ENCODE peak calls at places on chromosomes 3 and 15, in ten cellular contexts. P is lower lobe of right lung; J is suprapubic skin; Z is CD4-positive, CD25-positive, alpha-beta regulatory T cell; O is heart right ventricle; N is hepatocyte; L is thoracic aorta; G is pancreas; U is upper lobe of right lung; V is neuronal stem cell. X is an unnamed sample. For H3K27me3 and H3K4me1, the result is how much of the 10 kb centered on the place peaks cover.

GRCh38 chr3:156010829-156011228 is 109.5 kb upstream of the KCNAB1 start:
- DNase-seq in P (no peak), J (no peak), Z (no peak), O (peak), N (peak), L (no peak), G (no peak), U (no peak), V (no peak), X (no peak)

GRCh38 chr15:91874992-91875651 is 21.6 kb downstream of the SLCO3A1 start:
- DNase-seq in P (no peak), J (no peak), Z (no peak), O (no peak), N (peak), L (no peak), G (no peak), U (no peak), V (no peak), X (no peak)

GRCh38 chr15:100383302-100384107 is 41.7 kb upstream of the ADAMTS17 start:
- DNase-seq in P (no peak), J (no peak), Z (no peak), O (no peak), N (peak), L (no peak), G (no peak), U (no peak), V (no peak), X (no peak)

GRCh38 chr3:102200126-102200525 is 234.7 kb upstream of the ZPLD1 start:
- DNase-seq in P (no peak), J (no peak), Z (no peak), O (no peak), N (no peak), L (no peak), G (no peak), U (no peak), V (no peak), X (peak)

GRCh38 chr15:60423540-60423939 is 25.8 kb upstream of the ANXA2 start:
- DNase-seq in P (no peak), J (no peak), Z (no peak), O (no peak), N (peak), L (no peak), G (no peak), U (no peak), V (peak), X (peak)

GRCh38 chr3:73766599-73767378 is 142.0 kb upstream of the PDZRN3 start:
- DNase-seq in P (no peak), J (no peak), Z (no peak), O (peak), N (peak), L (no peak), G (no peak), U (no peak), V (no peak), X (no peak)

GRCh38 chr3:106877632-106878031 is 499.6 kb upstream of the CCDC54 start:
- DNase-seq in P (no peak), J (no peak), Z (no peak), O (no peak), N (no peak), L (no peak), G (no peak), U (no peak), V (no peak), X (no peak)

GRCh38 chr3:85838921-85839320 is 880.1 kb downstream of the CADM2 start:
- DNase-seq in P (no peak), J (no peak), Z (no peak), O (no peak), N (no peak), L (no peak), G (no peak), U (no peak), V (no peak), X (no peak)

GRCh38 chr3:16721494-16721893 is 116.3 kb upstream of the DAZL start:
- DNase-seq in P (no peak), J (no peak), Z (no peak), O (no peak), N (no peak), L (no peak), G (no peak), U (no peak), V (no peak), X (no peak)

GRCh38 chr3:94269763-94270162 is 206.9 kb downstream of the NSUN3 start:
- DNase-seq in P (no peak), J (no peak), Z (no peak), O (no peak), N (no peak), L (no peak), G (no peak), U (no peak), V (no peak), X (peak)

GRCh38 chr15:41022487-41023090 is 69.3 kb downstream of the CHAC1 start:
- DNase-seq in P (no peak), J (no peak), Z (peak), O (peak), N (peak), L (no peak), G (no peak), U (no peak), V (peak), X (no peak)

GRCh38 chr3:32956750-32957570 is 5.5 kb downstream of the CCR4 start:
- DNase-seq in P (no peak), J (no peak), Z (no peak), O (no peak), N (no peak), L (no peak), G (no peak), U (no peak), V (no peak), X (no peak)

GRCh38 chr3:141940204-141940776 is 63.8 kb downstream of the ATP1B3 start:
- DNase-seq in P (no peak), J (peak), Z (no peak), O (no peak), N (peak), L (no peak), G (no peak), U (no peak), V (no peak), X (peak)

GRCh38 chr3:52615178-52615577 is 70.5 kb downstream of the PBRM1 start:
- DNase-seq in P (no peak), J (no peak), Z (no peak), O (no peak), N (no peak), L (no peak), G (no peak), U (no peak), V (no peak), X (no peak)

GRCh38 chr15:78364233-78364632 is 24.1 kb downstream of the CRABP1 start:
- DNase-seq in P (peak), J (no peak), Z (no peak), O (no peak), N (peak), L (no peak), G (no peak), U (no peak), V (no peak), X (no peak)

GRCh38 chr3:60192297-60193114 is 1058.7 kb downstream of the FHIT start:
- DNase-seq in P (no peak), J (no peak), Z (no peak), O (no peak), N (no peak), L (no peak), G (no peak), U (no peak), V (no peak), X (no peak)

GRCh38 chr3:157127831-157128767 is 31.8 kb downstream of the CCNL1 start:
- DNase-seq in P (peak), J (no peak), Z (peak), O (no peak), N (peak), L (peak), G (no peak), U (peak), V (no peak), X (peak)

GRCh38 chr3:33439421-33440327 is 531 bp downstream of the UBP1 start:
- DNase-seq in P (peak), J (peak), Z (peak), O (peak), N (peak), L (no peak), G (peak), U (peak), V (peak), X (no peak)

GRCh38 chr3:170355738-170356595 is 1.5 kb upstream of the SKIL start:
- DNase-seq in P (peak), J (no peak), Z (peak), O (peak), N (peak), L (no peak), G (no peak), U (peak), V (peak), X (no peak)

GRCh38 chr3:79367066-79367465 is 400.7 kb downstream of the ROBO1 start:
- DNase-seq in P (no peak), J (no peak), Z (no peak), O (no peak), N (no peak), L (no peak), G (no peak), U (no peak), V (no peak), X (peak)

GRCh38 chr15:68800875-68801274 is 19.8 kb downstream of the ANP32A start:
- DNase-seq in P (no peak), J (no peak), Z (no peak), O (no peak), N (no peak), L (no peak), G (no peak), U (no peak), V (no peak), X (no peak)

DNA sequence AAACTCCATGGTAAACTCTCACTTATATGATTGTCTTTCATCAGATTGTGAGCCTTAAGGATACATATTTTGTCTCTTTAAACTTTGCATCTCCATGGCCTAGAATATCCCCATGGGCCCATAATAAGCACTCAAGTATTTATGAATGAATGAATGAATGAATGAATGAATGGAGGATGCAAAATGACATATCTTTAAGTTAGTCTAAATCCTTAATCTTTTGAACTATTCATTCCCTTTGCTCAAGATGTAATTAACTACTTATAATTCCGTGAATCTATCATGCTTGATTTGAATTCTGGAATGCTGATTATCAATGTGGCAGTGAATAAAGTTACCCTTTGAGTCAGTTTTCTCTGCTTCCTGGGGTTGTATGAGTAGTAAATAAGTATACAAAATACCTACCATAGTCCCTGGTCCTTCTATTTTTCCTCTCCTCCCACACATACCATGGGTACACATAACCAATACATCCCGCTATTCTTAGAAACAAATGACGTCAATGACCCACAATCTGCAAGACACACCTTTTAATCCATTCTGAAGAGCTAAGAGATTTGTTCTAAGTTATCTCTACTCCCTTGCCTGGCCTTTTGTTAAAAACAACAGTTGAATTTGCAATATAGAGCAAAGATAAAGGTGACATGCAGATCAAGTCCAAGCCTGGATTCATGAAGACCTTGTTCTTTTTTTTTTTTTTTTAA is 94.5 kb downstream of the FBN1 start:
- DNase-seq in P (no peak), J (no peak), Z (no peak), O (no peak), N (no peak), L (no peak), G (no peak), U (no peak), V (no peak), X (no peak)
- H3K27ac ChIP-seq in P (no peak), J (no peak), Z (no peak), O (no peak), N (no peak), L (no peak), G (no peak), U (no peak), V (no peak), X (no peak)

DNA sequence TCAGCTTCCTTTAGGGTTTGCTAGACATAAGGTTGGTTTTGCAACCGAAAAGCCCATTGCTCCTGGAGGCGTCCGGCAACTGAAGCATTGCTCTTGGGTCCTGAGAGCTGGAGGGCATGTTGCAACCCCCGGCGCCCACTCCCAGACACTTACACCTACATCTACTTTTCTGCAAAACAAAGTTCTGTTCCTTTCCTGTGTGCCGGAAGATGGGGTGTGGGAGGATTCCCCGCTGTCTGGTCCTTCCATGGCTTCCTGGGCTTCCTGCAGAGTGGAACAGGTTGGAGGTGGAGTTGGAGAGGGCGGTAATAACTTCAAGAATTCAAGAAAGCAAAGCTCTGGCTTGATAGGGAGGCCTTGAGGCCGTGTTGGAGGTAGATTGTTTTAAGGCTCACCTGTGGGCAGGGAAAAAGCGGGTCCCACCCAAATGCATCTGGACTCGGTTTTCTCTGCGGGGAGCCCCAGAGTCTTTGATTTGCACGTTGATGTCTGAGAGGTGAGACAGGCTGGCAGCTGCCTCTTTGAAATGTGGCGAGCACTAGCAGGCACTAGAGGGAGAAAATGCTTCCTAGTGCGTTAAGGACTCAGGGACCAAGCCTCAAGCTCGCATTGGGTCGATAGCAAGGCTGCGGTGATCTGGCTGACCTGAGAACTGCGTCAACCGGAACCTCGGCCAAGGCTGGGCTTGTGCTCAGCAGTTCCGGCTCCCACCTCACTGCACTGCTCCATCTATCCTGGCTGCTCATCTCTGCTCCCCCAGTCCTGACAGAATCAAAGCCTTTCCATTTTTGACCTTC is 39.5 kb downstream of the NR2F2 start:
- DNase-seq in P (no peak), J (no peak), Z (no peak), O (no peak), N (no peak), L (no peak), G (no peak), U (no peak), V (no peak), X (no peak)
- H3K27me3 ChIP-seq in P (under half), J (half or more), Z (under half), O (half or more), N (half or more), L (under half), G (under half), U (under half), V (under half), X (half or more)

GRCh38 chr3:136672457-136672856 is 79.7 kb downstream of the STAG1 start:
- DNase-seq in P (no peak), J (no peak), Z (no peak), O (no peak), N (no peak), L (no peak), G (no peak), U (no peak), V (no peak), X (no peak)
- H3K4me1 ChIP-seq in P (under half), J (under half), Z (under half), O (under half), N (under half), L (under half), G (under half), U (under half), V (under half), X (under half)

DNA sequence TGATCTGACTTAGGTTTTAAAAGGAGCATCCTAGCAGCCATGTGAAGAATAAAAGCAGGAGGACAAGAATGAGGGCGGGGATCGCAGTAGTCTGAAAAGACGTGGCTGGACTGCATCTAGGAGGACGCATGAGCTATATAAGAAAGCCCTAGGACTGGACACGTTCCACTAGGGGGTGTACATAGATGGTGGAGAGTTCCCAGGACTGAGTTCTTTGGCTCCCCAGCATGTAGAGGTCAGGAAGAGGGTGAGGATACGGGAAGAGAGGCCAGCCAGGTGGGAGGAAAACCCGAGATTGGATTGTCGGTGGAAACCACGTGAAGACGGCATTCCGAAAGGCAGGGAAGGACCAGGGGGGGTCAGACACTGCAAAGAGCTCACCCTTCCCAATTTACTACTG is 64.2 kb upstream of the CFAP161 start:
- DNase-seq in P (no peak), J (no peak), Z (no peak), O (peak), N (no peak), L (no peak), G (no peak), U (no peak), V (no peak), X (no peak)
- H3K27ac ChIP-seq in P (no peak), J (no peak), Z (no peak), O (no peak), N (no peak), L (no peak), G (no peak), U (no peak), V (no peak), X (no peak)

GRCh38 chr3:50671331-50671730 is 3.4 kb upstream of the DOCK3 start:
- DNase-seq in P (no peak), J (no peak), Z (no peak), O (no peak), N (peak), L (no peak), G (no peak), U (no peak), V (no peak), X (peak)

GRCh38 chr3:50674349-50675178 is at the start of gene DOCK3:
- DNase-seq in P (peak), J (no peak), Z (peak), O (peak), N (peak), L (no peak), G (peak), U (peak), V (peak), X (no peak)

GRCh38 chr3:50673937-50674336 is 790 bp upstream of the DOCK3 start:
- DNase-seq in P (no peak), J (no peak), Z (no peak), O (no peak), N (no peak), L (no peak), G (no peak), U (no peak), V (no peak), X (no peak)

GRCh38 chr3:50675179-50676030 is 678 bp downstream of the DOCK3 start:
- DNase-seq in P (peak), J (no peak), Z (peak), O (peak), N (peak), L (no peak), G (peak), U (peak), V (peak), X (no peak)

DNA sequence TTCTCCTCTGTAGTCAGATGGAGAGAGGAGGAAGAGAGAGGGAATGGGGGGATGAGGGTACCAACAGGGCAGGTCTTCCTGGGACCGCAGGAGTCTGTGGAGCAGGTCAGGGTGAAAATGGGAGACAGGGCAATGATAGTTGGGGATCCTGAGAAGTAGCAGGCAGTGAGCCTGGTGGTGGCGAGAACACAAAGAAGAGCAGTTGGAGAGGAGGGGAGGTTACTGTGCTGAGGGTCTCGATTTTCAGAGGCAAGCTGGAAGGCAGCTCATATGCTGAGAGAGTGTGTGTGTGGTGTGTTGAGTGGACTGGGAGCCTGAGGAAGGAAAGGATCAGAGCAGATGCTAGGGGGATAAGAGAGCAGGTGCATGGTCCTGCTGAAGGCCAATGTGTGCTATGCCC is 2.1 kb upstream of the DOCK3 start:
- DNase-seq in P (no peak), J (no peak), Z (no peak), O (no peak), N (no peak), L (no peak), G (no peak), U (no peak), V (no peak), X (no peak)
- H3K27me3 ChIP-seq in P (under half), J (under half), Z (under half), O (under half), N (half or more), L (under half), G (under half), U (under half), V (under half), X (half or more)

X was measured in foreskin keratinocyte.